ENCODE peak calls at places on chromosomes 4 and X, in four cellular contexts. G is amygdala, T is M059J, V is natural killer cell. K is an unnamed sample.
A peak's percentile ranks its signal among the peaks of the same experiment; 100 is the strongest.

GRCh38 chrX:7574325-7574724 is 268.6 kb upstream of the VCX start:
- DNase-seq in G (no peak), V (no peak), T (peak; percentile 2), K (no peak)

GRCh38 chr4:11722218-11722617 is 293.5 kb upstream of the HS3ST1 start:
- DNase-seq in G (no peak), T (no peak), V (no peak), K (no peak)

GRCh38 chr4:99330648-99331047 is 9.4 kb upstream of the ADH1B start:
- DNase-seq in G (no peak), T (no peak), V (no peak), K (no peak)

GRCh38 chr4:68572653-68573052 is 3.5 kb downstream of the UGT2B17 start:
- DNase-seq in G (no peak), V (no peak), T (no peak), K (no peak)

GRCh38 chr4:37976991-37977470 is 16.8 kb downstream of the PTTG2 start:
- DNase-seq in V (peak; percentile 68), T (peak; percentile 74), G (peak; percentile 30), K (peak; percentile 58)

GRCh38 chrX:108001218-108001814 is 19.1 kb upstream of the TEX13B start:
- DNase-seq in G (no peak), V (no peak), T (peak; percentile 37), K (peak; percentile 11)

GRCh38 chr4:174512745-174513144 is 9.5 kb downstream of the HPGD start:
- DNase-seq in G (no peak), V (no peak), T (no peak), K (no peak)

GRCh38 chrX:17247144-17247543 is 127.9 kb upstream of the NHS start:
- DNase-seq in V (no peak), T (peak; percentile 6), G (no peak), K (no peak)

GRCh38 chr4:124334119-124334518 is 378.4 kb downstream of the ANKRD50 start:
- DNase-seq in G (no peak), T (peak; percentile 61), V (no peak), K (no peak)

GRCh38 chrX:7062276-7062675 is 85.2 kb upstream of the STS start:
- DNase-seq in V (no peak), T (peak; percentile 58), G (no peak), K (no peak)

GRCh38 chrX:18426004-18426320 is 554 bp downstream of the CDKL5 start:
- DNase-seq in V (no peak), G (no peak), T (no peak), K (no peak)

GRCh38 chrX:45515262-45516215 is 314.9 kb upstream of the DIPK2B start:
- DNase-seq in T (peak; percentile 94), V (no peak), G (peak; percentile 50), K (no peak)

GRCh38 chr4:144894525-144894924 is 203.5 kb downstream of the ANAPC10 start:
- DNase-seq in V (no peak), G (no peak), T (peak; percentile 87), K (no peak)

GRCh38 chr4:146359771-146360170 is 145.4 kb downstream of the REELD1 start:
- DNase-seq in T (no peak), V (no peak), G (no peak), K (no peak)

GRCh38 chrX:142036111-142036510 is 132.4 kb downstream of the MAGEC1 start:
- DNase-seq in T (peak; percentile 55), G (no peak), V (no peak), K (no peak)

GRCh38 chr4:185811509-185812364 is at the start of gene SORBS2:
- DNase-seq in V (no peak), T (peak; percentile 62), G (peak; percentile 66), K (peak; percentile 60)

GRCh38 chr4:16969696-16970135 is 71.3 kb upstream of the LDB2 start:
- DNase-seq in T (peak; percentile 79), G (no peak), V (no peak), K (no peak)

GRCh38 chrX:77962068-77962902 is 7.2 kb downstream of the PGAM4 start:
- DNase-seq in G (no peak), T (peak; percentile 7), V (no peak), K (no peak)

GRCh38 chrX:27336466-27337091 is 126.6 kb downstream of the PPP4R3C start:
- DNase-seq in G (peak; percentile 0), T (peak; percentile 13), V (no peak), K (no peak)

GRCh38 chr4:80065601-80066000 is 7.4 kb downstream of the ANTXR2 start:
- DNase-seq in G (no peak), T (no peak), V (no peak), K (no peak)

K was measured in NCI-H187.